ENCODE peak calls at places on chromosomes 13 and 19, in eight cellular contexts. B is body of pancreas; L is thoracic aorta; H is GM23248; S is CD4-positive, CD25-positive, alpha-beta regulatory T cell; I is heart right ventricle; O is cardiac muscle cell; U is tibial nerve. C is an unnamed sample.

GRCh38 chr13:92379371-92379770 is 847.2 kb upstream of the GPC6 start:
- DNase-seq in B (no peak), L (no peak), H (no peak), S (no peak), I (no peak), O (no peak), U (no peak), C (no peak)

GRCh38 chr13:24097064-24097463 is 63.5 kb upstream of the SPATA13 start:
- DNase-seq in B (peak; percentile 17), L (no peak), H (peak; percentile 92), S (no peak), I (no peak), O (peak; percentile 51), U (no peak), C (no peak)

GRCh38 chr19:19256072-19256969 is 16.8 kb downstream of the TM6SF2 start:
- DNase-seq in B (no peak), L (no peak), H (no peak), S (no peak), I (no peak), O (no peak), U (no peak), C (peak; percentile 25)

GRCh38 chr19:42468273-42468796 is 25.6 kb upstream of the CXCL17 start:
- DNase-seq in B (no peak), L (no peak), H (peak; percentile 92), S (no peak), I (no peak), O (peak; percentile 76), U (no peak), C (peak; percentile 75)

GRCh38 chr19:10292789-10293636 is 3.3 kb downstream of the ICAM5 start:
- DNase-seq in B (no peak), L (no peak), H (peak; percentile 29), S (no peak), I (no peak), O (no peak), U (no peak), C (no peak)

GRCh38 chr19:39144487-39145071 is 19.0 kb downstream of the PAK4 start:
- DNase-seq in B (no peak), L (no peak), H (no peak), S (no peak), I (no peak), O (peak; percentile 51), U (no peak), C (no peak)

GRCh38 chr19:6828698-6829633 is 56.5 kb downstream of the VAV1 start:
- DNase-seq in B (no peak), L (no peak), H (peak; percentile 10), S (peak; percentile 6), I (no peak), O (no peak), U (no peak), C (no peak)

GRCh38 chr19:34837262-34837661 is 64.2 kb upstream of the ZNF599 start:
- DNase-seq in B (peak; percentile 42), L (no peak), H (no peak), S (no peak), I (peak; percentile 59), O (peak; percentile 33), U (no peak), C (peak; percentile 83)

GRCh38 chr19:53055117-53055516 is 10.6 kb downstream of the ERVV-2 start:
- DNase-seq in B (no peak), L (no peak), H (no peak), S (no peak), I (no peak), O (no peak), U (no peak), C (no peak)

GRCh38 chr19:10105241-10106099 is 692 bp upstream of the PPAN start:
- DNase-seq in B (no peak), L (no peak), H (peak; percentile 38), S (peak; percentile 55), I (no peak), O (no peak), U (no peak), C (no peak)

GRCh38 chr13:77832339-77833100 is 86.1 kb downstream of the EDNRB start:
- DNase-seq in B (peak; percentile 8), L (no peak), H (peak; percentile 34), S (no peak), I (no peak), O (peak; percentile 86), U (no peak), C (no peak)

GRCh38 chr19:49442354-49442753 is 1.0 kb upstream of the SLC17A7 start:
- DNase-seq in B (peak; percentile 29), L (no peak), H (peak; percentile 36), S (no peak), I (peak; percentile 52), O (no peak), U (peak; percentile 69), C (no peak)

GRCh38 chr13:40439928-40440327 is 226.5 kb downstream of the FOXO1 start:
- DNase-seq in B (peak; percentile 46), L (no peak), H (no peak), S (no peak), I (no peak), O (peak; percentile 31), U (no peak), C (no peak)

GRCh38 chr13:93775507-93776108 is 549.0 kb downstream of the GPC6 start:
- DNase-seq in B (no peak), L (no peak), H (peak; percentile 76), S (no peak), I (no peak), O (peak; percentile 67), U (no peak), C (no peak)

GRCh38 chr19:11375143-11375948 is 880 bp downstream of the SWSAP1 start:
- DNase-seq in B (peak; percentile 65), L (no peak), H (no peak), S (peak; percentile 56), I (peak; percentile 53), O (no peak), U (no peak), C (peak; percentile 55)

DNA sequence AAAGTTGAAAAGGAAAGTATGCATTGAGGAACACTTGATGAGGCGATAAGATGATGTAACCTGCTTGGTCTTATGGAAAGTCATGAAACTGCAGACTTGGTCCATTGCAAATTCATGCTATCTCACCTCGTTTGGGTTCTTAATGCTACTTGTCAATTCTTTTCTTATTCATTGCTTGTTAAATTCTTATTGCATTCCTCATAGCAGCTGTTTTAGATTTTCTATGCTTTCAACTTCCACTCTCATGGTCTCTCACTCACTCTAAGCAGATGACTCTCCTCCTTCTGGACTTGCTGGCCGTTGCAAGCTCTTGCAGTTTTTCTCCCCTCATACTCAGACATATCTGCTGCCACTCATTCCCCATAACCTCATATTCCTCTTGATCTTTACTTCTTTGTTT is 67.8 kb upstream of the CSNK1A1L start:
- DNase-seq in B (no peak), L (no peak), H (peak; percentile 89), S (no peak), I (no peak), O (peak; percentile 39), U (no peak), C (no peak)
- H3K27ac ChIP-seq in B (no peak overlapping the region), L (no peak overlapping the region), H (peak overlapping the region; percentile 66), S (no peak overlapping the region), I (no peak overlapping the region), O (no peak overlapping the region), U (no peak overlapping the region), C (no peak overlapping the region)

GRCh38 chr19:1825909-1826556 is 14.0 kb upstream of the ATP8B3 start:
- DNase-seq in B (peak; percentile 78), L (no peak), H (peak; percentile 80), S (peak; percentile 66), I (peak; percentile 80), O (peak; percentile 79), U (peak; percentile 64), C (peak; percentile 71)

GRCh38 chr19:1824252-1824622 is 12.2 kb upstream of the ATP8B3 start:
- DNase-seq in B (no peak), L (no peak), H (no peak), S (no peak), I (no peak), O (no peak), U (no peak), C (no peak)

GRCh38 chr19:1828279-1829238 is 16.5 kb upstream of the ATP8B3 start:
- DNase-seq in B (no peak), L (no peak), H (no peak), S (no peak), I (no peak), O (no peak), U (no peak), C (no peak)

GRCh38 chr19:1827566-1828278 is 15.6 kb upstream of the ATP8B3 start:
- DNase-seq in B (no peak), L (no peak), H (no peak), S (no peak), I (no peak), O (no peak), U (no peak), C (no peak)

GRCh38 chr19:1826557-1827521 is 14.8 kb upstream of the ATP8B3 start:
- DNase-seq in B (no peak), L (no peak), H (no peak), S (no peak), I (no peak), O (peak; percentile 24), U (no peak), C (peak; percentile 39)
- H3K4me1 ChIP-seq in B (peaks cover 11% of the 10 kb centered on the region), L (no peaks in the 10 kb centered on the region), H (no peaks in the 10 kb centered on the region), S (peaks cover 8% of the 10 kb centered on the region), I (peaks cover 3% of the 10 kb centered on the region), O (no peaks in the 10 kb centered on the region), U (peaks cover 18% of the 10 kb centered on the region), C (no peaks in the 10 kb centered on the region)

GRCh38 chr13:45744979-45745378 is 42.9 kb downstream of the CBY2 start:
- DNase-seq in B (no peak), L (no peak), H (no peak), S (no peak), I (no peak), O (no peak), U (no peak), C (no peak)
- H3K27ac ChIP-seq in B (no peak overlapping the region), L (no peak overlapping the region), H (no peak overlapping the region), S (no peak overlapping the region), I (no peak overlapping the region), O (no peak overlapping the region), U (no peak overlapping the region), C (no peak overlapping the region)

DNA sequence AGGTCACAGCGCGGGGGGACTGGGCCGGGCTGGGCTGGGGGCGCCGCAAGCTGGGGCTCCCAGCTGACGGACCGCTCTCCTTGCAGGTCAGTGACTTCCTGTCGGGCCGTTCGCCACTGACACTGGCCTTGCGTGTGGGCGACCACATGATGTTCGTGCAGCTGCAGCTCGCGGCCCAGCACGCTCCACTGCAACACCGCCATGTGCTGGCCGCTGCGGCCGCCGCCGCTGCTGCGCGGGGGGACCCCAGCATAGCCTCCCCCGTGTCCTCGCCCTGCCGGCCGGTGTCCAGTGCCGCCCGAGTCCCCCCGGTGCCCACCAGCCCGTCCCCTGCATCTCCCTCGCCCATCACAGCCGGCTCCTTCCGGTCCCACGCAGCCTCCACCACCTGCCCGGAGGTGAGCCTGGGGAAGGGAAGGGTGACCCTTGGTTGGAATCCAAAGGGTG is 5.7 kb downstream of the MIDN start:
- DNase-seq in B (no peak), L (no peak), H (peak; percentile 43), S (no peak), I (no peak), O (no peak), U (no peak), C (no peak)
- H3K4me1 ChIP-seq in B (peaks cover 77% of the 10 kb centered on the region), L (peaks cover 41% of the 10 kb centered on the region), H (peaks cover 29% of the 10 kb centered on the region), S (peaks cover 68% of the 10 kb centered on the region), I (peaks cover 61% of the 10 kb centered on the region), O (peaks cover 11% of the 10 kb centered on the region), U (peaks cover 83% of the 10 kb centered on the region), C (peaks cover 6% of the 10 kb centered on the region)

DNA sequence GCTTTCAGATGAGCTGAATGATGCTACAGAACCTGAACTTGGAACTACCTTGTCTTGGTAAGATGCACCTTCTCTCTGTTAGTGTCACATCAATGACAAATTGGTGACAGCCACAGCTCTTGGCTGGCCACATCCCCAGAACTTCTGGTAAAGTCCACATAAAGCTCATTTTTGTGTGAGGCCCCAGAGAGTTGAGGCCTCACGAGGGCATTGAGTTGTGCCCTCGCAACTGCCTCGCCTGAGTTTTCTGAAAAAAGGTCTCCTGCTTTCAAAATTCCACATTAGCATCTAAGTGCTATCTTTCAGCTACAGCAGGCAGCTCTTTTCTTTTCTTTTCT is 42.6 kb downstream of the MRPL57 start:
- DNase-seq in B (no peak), L (no peak), H (no peak), S (no peak), I (no peak), O (no peak), U (no peak), C (no peak)
- H3K27ac ChIP-seq in B (no peak overlapping the region), L (no peak overlapping the region), H (no peak overlapping the region), S (no peak overlapping the region), I (no peak overlapping the region), O (no peak overlapping the region), U (no peak overlapping the region), C (peak overlapping the region; percentile 4)

C was measured in small intestine.